ENCODE peak calls at places on chromosomes 1 and 21, in four cellular contexts. D is K562, Q is HepG2, Y is Panc1. B is an unnamed sample.
A peak's percentile ranks its signal among the peaks of the same experiment; 100 is the strongest.

GRCh38 chr21:17461014-17461413 is 51.8 kb upstream of the CXADR start:
- DNase-seq in Y (no peak), D (no peak), Q (no peak), B (no peak)

GRCh38 chr1:113391643-113392271 is 1.4 kb downstream of the MAGI3 start:
- DNase-seq in D (no peak), Y (no peak), Q (peak; percentile 31), B (no peak)

GRCh38 chr1:179883040-179883501 is 986 bp downstream of the TOR1AIP1 start:
- DNase-seq in Q (no peak), D (no peak), Y (no peak), B (no peak)

GRCh38 chr1:172837816-172838680 is 179.1 kb downstream of the FASLG start:
- DNase-seq in Y (no peak), D (no peak), Q (no peak), B (peak; percentile 89)

GRCh38 chr1:84165566-84165965 is 21.5 kb downstream of the PRKACB start:
- DNase-seq in D (no peak), Q (no peak), Y (no peak), B (no peak)

GRCh38 chr1:170618418-170618817 is 45.5 kb upstream of the PRRX1 start:
- DNase-seq in Y (no peak), D (no peak), Q (no peak), B (no peak)

GRCh38 chr1:201758508-201759050 is 70.4 kb upstream of the IPO9 start:
- DNase-seq in D (no peak), Y (no peak), Q (no peak), B (no peak)

GRCh38 chr1:7339953-7340352 is 431.1 kb upstream of the VAMP3 start:
- DNase-seq in D (no peak), Q (no peak), Y (no peak), B (no peak)

GRCh38 chr1:242203290-242203689 is 204.4 kb upstream of the MAP1LC3C start:
- DNase-seq in Y (no peak), D (no peak), Q (no peak), B (no peak)

GRCh38 chr21:44966135-44967081 is 26.6 kb downstream of the SLX9 start:
- DNase-seq in D (no peak), Y (no peak), Q (no peak), B (no peak)

GRCh38 chr1:43666608-43667007 is 16.7 kb downstream of the KDM4A start:
- DNase-seq in Q (no peak), Y (no peak), D (no peak), B (no peak)

GRCh38 chr1:237507005-237507404 is 383.7 kb downstream of the ZP4 start:
- DNase-seq in Y (no peak), D (no peak), Q (no peak), B (no peak)

GRCh38 chr1:182197555-182197954 is 136.0 kb upstream of the ZNF648 start:
- DNase-seq in Q (no peak), Y (no peak), D (no peak), B (no peak)

GRCh38 chr1:180000575-180000974 is 46.0 kb downstream of the CEP350 start:
- DNase-seq in D (no peak), Y (no peak), Q (no peak), B (no peak)

GRCh38 chr1:145688924-145689323 is 18.2 kb downstream of the PDZK1 start:
- DNase-seq in D (no peak), Y (no peak), Q (no peak), B (no peak)

GRCh38 chr1:215891266-215891665 is 324.2 kb downstream of the KCTD3 start:
- DNase-seq in Q (no peak), Y (no peak), D (no peak), B (no peak)

GRCh38 chr1:59422921-59423575 is 126.2 kb downstream of the FGGY start:
- DNase-seq in Y (no peak), D (no peak), Q (peak; percentile 92), B (no peak)

GRCh38 chr1:204350857-204351573 is 8.7 kb downstream of the PLEKHA6 start:
- DNase-seq in Y (no peak), Q (no peak), D (peak; percentile 30), B (no peak)

GRCh38 chr1:31696246-31696645 is 7.6 kb downstream of the COL16A1 start:
- DNase-seq in Q (no peak), Y (no peak), D (no peak), B (no peak)

GRCh38 chr1:81144240-81144639 is 656.5 kb upstream of the ADGRL2 start:
- DNase-seq in Y (no peak), Q (no peak), D (no peak), B (no peak)

GRCh38 chr21:29313662-29314408 is 15.1 kb downstream of the BACH1 start:
- DNase-seq in D (no peak), Y (no peak), Q (no peak), B (no peak)

GRCh38 chr1:80384037-80384830 is 1377.7 kb upstream of the ADGRL4 start:
- DNase-seq in D (no peak), Q (no peak), Y (no peak), B (no peak)

GRCh38 chr1:53459321-53460175 is at the start of gene DMRTB1:
- DNase-seq in D (no peak), Y (no peak), Q (no peak), B (no peak)

GRCh38 chr1:219149185-219149584 is 24.5 kb upstream of the LYPLAL1 start:
- DNase-seq in Y (no peak), Q (no peak), D (no peak), B (no peak)
- TF ChIP-seq TCF7L2 in Y (no peak), Q (no peak), D (no peak), B (no peak)

GRCh38 chr1:36626435-36626834 is 143.7 kb upstream of the CSF3R start:
- DNase-seq in D (no peak), Y (no peak), Q (no peak), B (no peak)

GRCh38 chr1:36622741-36623648 is 140.3 kb upstream of the CSF3R start:
- DNase-seq in D (no peak), Q (peak; percentile 10), Y (no peak), B (no peak)

GRCh38 chr1:36625959-36626337 is 143.2 kb upstream of the CSF3R start:
- DNase-seq in D (no peak), Q (no peak), Y (no peak), B (no peak)

GRCh38 chr1:36624466-36624865 is 141.8 kb upstream of the CSF3R start:
- DNase-seq in Q (no peak), D (no peak), Y (no peak), B (no peak)

GRCh38 chr1:36625253-36625958 is 142.7 kb upstream of the CSF3R start:
- DNase-seq in Y (no peak), Q (no peak), D (no peak), B (no peak)
- TF ChIP-seq TCF7L2 in Y (no peak), Q (no peak), D (no peak), B (no peak)

GRCh38 chr1:1006305-1007159 is 6.6 kb upstream of the HES4 start:
- DNase-seq in Q (peak; percentile 94), D (peak; percentile 21), Y (no peak), B (peak; percentile 81)
- TF ChIP-seq TCF7L2 in Q (no peak), D (no peak), Y (no peak), B (no peak)

GRCh38 chr1:51906306-51907078 is 28.0 kb upstream of the NRDC start:
- DNase-seq in Q (no peak), Y (no peak), D (no peak), B (no peak)
- TF ChIP-seq TCF7L2 in Q (no peak), Y (no peak), D (no peak), B (no peak)

DNA sequence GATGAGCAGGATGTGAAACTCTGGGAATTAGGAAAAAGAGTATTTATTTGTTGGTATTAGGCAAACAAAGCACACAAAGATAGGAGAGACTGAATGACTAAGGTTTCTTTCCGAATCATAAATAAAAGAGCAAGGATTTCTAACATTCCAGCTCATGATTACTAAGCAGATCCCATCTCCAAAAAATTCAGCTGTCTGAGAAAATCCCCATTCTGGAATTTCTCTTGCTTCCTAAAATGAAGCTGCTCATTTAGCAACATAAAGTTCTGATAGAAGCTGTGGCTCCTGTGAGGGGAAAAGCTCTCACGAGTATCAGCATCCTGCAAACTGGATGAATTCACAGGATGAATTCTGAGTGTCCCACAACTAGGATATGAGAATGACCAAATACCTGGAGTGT is 6.7 kb upstream of the SH2D5 start:
- DNase-seq in Q (no peak), Y (no peak), D (no peak), B (no peak)
- TF ChIP-seq TCF7L2 in Q (no peak), Y (no peak), D (no peak), B (no peak)

DNA sequence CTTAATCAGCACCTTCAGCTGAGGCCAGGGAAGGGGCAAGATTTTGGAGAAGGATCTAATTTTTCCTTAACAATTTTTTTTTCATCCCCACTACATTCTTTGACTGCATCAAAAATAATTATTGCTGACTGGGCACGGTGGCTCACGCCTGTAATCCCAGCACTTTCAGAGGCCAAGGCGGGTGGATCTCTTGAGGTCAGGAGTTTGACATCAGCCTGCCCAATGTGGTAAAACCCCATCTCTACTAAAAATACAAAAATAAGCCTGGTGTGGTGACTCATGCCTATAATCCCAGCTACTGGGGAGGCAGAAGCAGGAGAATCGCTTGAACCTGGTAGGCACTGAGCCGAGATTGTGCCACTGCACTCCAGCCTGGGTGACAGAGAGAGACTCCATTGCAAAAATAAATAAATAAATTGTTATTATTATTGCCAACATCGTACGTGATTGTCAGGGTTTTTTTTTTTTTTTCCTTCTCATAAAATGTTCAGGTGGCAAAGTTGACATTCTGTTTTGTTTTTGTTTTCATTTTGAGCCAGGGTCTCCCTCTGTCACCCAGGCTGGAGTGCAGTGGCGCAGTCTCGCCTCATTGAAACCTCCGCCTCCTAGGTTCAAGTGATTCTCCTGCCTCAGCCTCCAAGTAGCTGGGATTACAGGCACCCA is 37.3 kb upstream of the MORC3 start:
- DNase-seq in Q (no peak), Y (no peak), D (no peak), B (no peak)
- TF ChIP-seq TCF7L2 in Q (no peak), Y (no peak), D (no peak), B (no peak)